ENCODE peak calls at places on chromosome 14, in nine cellular contexts. J, O, H, A, D, N, R, M and I are unnamed samples.
A peak's percentile ranks its signal among the peaks of the same experiment; 100 is the strongest.

GRCh38 chr14:58146399-58146798 is 5.6 kb downstream of the ARMH4 start:
- DNase-seq in R (no peak), J (no peak), H (no peak), D (no peak), N (no peak), O (no peak), A (no peak), M (no peak), I (no peak)

GRCh38 chr14:40983604-40984003 is 623.1 kb upstream of the LRFN5 start:
- DNase-seq in H (no peak), R (no peak), D (no peak), O (no peak), M (no peak), N (no peak), J (no peak), A (no peak), I (no peak)

GRCh38 chr14:102768223-102769048 is 8.8 kb upstream of the TRAF3 start:
- DNase-seq in R (no peak), N (no peak), O (no peak), D (no peak), A (no peak), J (no peak), M (no peak), H (no peak), I (no peak)

GRCh38 chr14:57293851-57294837 is 25.4 kb downstream of the AP5M1 start:
- DNase-seq in O (no peak), J (no peak), N (no peak), M (no peak), D (peak; percentile 34), H (no peak), R (no peak), A (no peak), I (no peak)

GRCh38 chr14:101124860-101125259 is 221.3 kb upstream of the RTL1 start:
- DNase-seq in R (no peak), H (no peak), O (no peak), A (no peak), N (no peak), D (no peak), J (no peak), M (no peak), I (no peak)

GRCh38 chr14:54890794-54891193 is 11.8 kb downstream of the GCH1 start:
- DNase-seq in J (no peak), R (no peak), D (no peak), M (no peak), A (no peak), O (no peak), H (no peak), N (no peak), I (no peak)

GRCh38 chr14:38212996-38213395 is 5.3 kb downstream of the SSTR1 start:
- DNase-seq in M (no peak), D (peak; percentile 64), J (no peak), R (no peak), O (no peak), N (no peak), A (no peak), H (no peak), I (no peak)

GRCh38 chr14:29930283-29930682 is 2.6 kb upstream of the PRKD1 start:
- DNase-seq in H (no peak), A (no peak), N (no peak), D (peak; percentile 70), M (no peak), J (no peak), O (no peak), R (no peak), I (no peak)

GRCh38 chr14:104280902-104281767 is 142.7 kb downstream of the KIF26A start:
- DNase-seq in J (no peak), H (no peak), A (peak; percentile 94), N (no peak), R (peak; percentile 6), D (no peak), M (no peak), O (no peak), I (peak; percentile 67)

GRCh38 chr14:97212399-97212798 is 415.2 kb downstream of the VRK1 start:
- DNase-seq in R (no peak), D (no peak), O (no peak), J (no peak), H (no peak), N (no peak), M (no peak), A (no peak), I (no peak)

GRCh38 chr14:77319416-77319815 is 1.3 kb downstream of the POMT2 start:
- DNase-seq in A (peak; percentile 28), M (no peak), H (no peak), J (no peak), R (no peak), D (no peak), O (no peak), N (no peak), I (no peak)

GRCh38 chr14:101708853-101709532 is 52.5 kb upstream of the PPP2R5C start:
- DNase-seq in H (no peak), R (no peak), M (no peak), A (peak; percentile 35), O (no peak), D (no peak), J (no peak), N (no peak), I (no peak)

GRCh38 chr14:50340945-50341344 is 28.8 kb downstream of the DMAC2L start:
- DNase-seq in J (no peak), D (no peak), R (no peak), N (no peak), H (no peak), A (no peak), M (no peak), O (no peak), I (no peak)

GRCh38 chr14:77516111-77516510 is 17.5 kb upstream of the ISM2 start:
- DNase-seq in N (no peak), O (no peak), D (no peak), M (no peak), R (no peak), H (no peak), J (no peak), A (no peak), I (no peak)

GRCh38 chr14:104239866-104240301 is 101.5 kb downstream of the KIF26A start:
- DNase-seq in A (peak; percentile 37), D (no peak), O (no peak), N (no peak), H (no peak), J (no peak), M (no peak), R (peak; percentile 6), I (peak; percentile 63)

GRCh38 chr14:70118064-70118463 is 70.7 kb downstream of the SLC8A3 start:
- DNase-seq in M (no peak), R (no peak), O (no peak), J (no peak), D (no peak), H (no peak), N (no peak), A (peak; percentile 59), I (no peak)

GRCh38 chr14:68979722-68980552 is 835 bp upstream of the ACTN1 start:
- DNase-seq in H (no peak), M (no peak), O (no peak), A (peak; percentile 61), D (peak; percentile 70), N (no peak), J (peak; percentile 59), R (no peak), I (no peak)

GRCh38 chr14:35403085-35403396 is 1.5 kb downstream of the NFKBIA start:
- DNase-seq in R (no peak), M (peak; percentile 27), J (no peak), O (no peak), D (no peak), A (no peak), N (peak; percentile 11), H (no peak), I (no peak)

GRCh38 chr14:52821805-52822250 is 30.4 kb upstream of the GNPNAT1 start:
- DNase-seq in H (no peak), M (no peak), J (no peak), N (no peak), A (peak; percentile 78), R (no peak), O (no peak), D (no peak), I (no peak)

GRCh38 chr14:90726656-90727055 is 89.6 kb downstream of the TTC7B start:
- DNase-seq in J (no peak), M (no peak), O (no peak), H (no peak), A (peak; percentile 40), R (peak; percentile 45), D (peak; percentile 73), N (peak; percentile 42), I (no peak)

GRCh38 chr14:62002636-62003035 is 240.4 kb downstream of the SNAPC1 start:
- DNase-seq in H (no peak), D (no peak), O (no peak), M (no peak), N (no peak), R (no peak), A (no peak), J (no peak), I (no peak)

GRCh38 chr14:89215166-89215940 is 201.7 kb downstream of the FOXN3 start:
- DNase-seq in O (no peak), R (no peak), J (no peak), D (peak; percentile 60), M (no peak), A (no peak), H (no peak), N (no peak), I (no peak)

GRCh38 chr14:103260629-103261124 is 73.4 kb upstream of the EIF5 start:
- DNase-seq in R (no peak), A (peak; percentile 60), M (no peak), N (no peak), H (no peak), J (peak; percentile 40), D (peak; percentile 30), O (no peak), I (no peak)

GRCh38 chr14:104293851-104294627 is 155.7 kb downstream of the KIF26A start:
- DNase-seq in M (no peak), O (no peak), A (peak; percentile 45), J (peak; percentile 23), H (no peak), R (no peak), D (no peak), N (no peak), I (no peak)

GRCh38 chr14:92914087-92914656 is 8.8 kb upstream of the CHGA start:
- DNase-seq in O (no peak), R (no peak), J (no peak), N (no peak), M (no peak), D (peak; percentile 4), H (no peak), A (no peak), I (no peak)